ENCODE peak calls at places on chromosome 22, in six cellular contexts. W, Y, O, S, N and C are unnamed samples. For H3K27me3 and H3K4me1, the result is how much of the 10 kb centered on the place peaks cover.

GRCh38 chr22:19666663-19667593 is 47.4 kb upstream of the SEPTIN5 start:
- DNase-seq in Y (no peak), S (peak), N (no peak), W (no peak), O (no peak), C (no peak)

GRCh38 chr22:48257690-48258065 is 1495.2 kb downstream of the TBC1D22A start:
- DNase-seq in S (no peak), W (no peak), N (no peak), Y (no peak), O (no peak), C (no peak)

GRCh38 chr22:35749808-35750207 is 32.1 kb downstream of the APOL5 start:
- DNase-seq in S (no peak), N (no peak), W (no peak), O (no peak), Y (no peak), C (no peak)

GRCh38 chr22:36234919-36235318 is 4.4 kb downstream of the APOL2 start:
- DNase-seq in W (no peak), O (no peak), S (no peak), Y (no peak), N (no peak), C (no peak)

GRCh38 chr22:19998991-19999820 is 17.4 kb downstream of the ARVCF start:
- DNase-seq in W (no peak), O (no peak), N (no peak), Y (no peak), S (no peak), C (no peak)

GRCh38 chr22:50599816-50600454 is 658 bp upstream of the MAPK8IP2 start:
- DNase-seq in S (no peak), N (no peak), W (peak), Y (peak), O (no peak), C (no peak)

GRCh38 chr22:24428751-24429410 is 1.5 kb downstream of the ADORA2A start:
- DNase-seq in O (no peak), W (no peak), N (no peak), S (no peak), Y (no peak), C (no peak)

GRCh38 chr22:49023879-49024774 is 803.5 kb downstream of the BRD1 start:
- DNase-seq in N (peak), O (no peak), S (no peak), W (no peak), Y (no peak), C (no peak)

GRCh38 chr22:35140879-35141745 is 75.2 kb downstream of the ISX start:
- DNase-seq in Y (no peak), S (no peak), O (no peak), N (no peak), W (no peak), C (no peak)

GRCh38 chr22:31102441-31103081 is 4.8 kb downstream of the SELENOM start:
- DNase-seq in N (no peak), Y (no peak), W (no peak), S (peak), O (no peak), C (no peak)

GRCh38 chr22:48779661-48780596 is 1047.7 kb downstream of the BRD1 start:
- DNase-seq in Y (no peak), W (no peak), N (no peak), S (no peak), O (no peak), C (no peak)

GRCh38 chr22:22199634-22200033 is 45.0 kb upstream of the VPREB1 start:
- DNase-seq in W (no peak), Y (no peak), S (no peak), O (no peak), N (no peak), C (no peak)

GRCh38 chr22:31950226-31950625 is 5.9 kb downstream of the YWHAH start:
- DNase-seq in N (no peak), O (no peak), S (no peak), W (no peak), Y (no peak), C (no peak)

GRCh38 chr22:31243339-31244043 is 31.4 kb downstream of the LIMK2 start:
- DNase-seq in W (no peak), S (no peak), O (no peak), Y (no peak), N (no peak), C (no peak)

GRCh38 chr22:50673231-50674126 is 856 bp downstream of the SHANK3 start:
- DNase-seq in S (no peak), O (no peak), Y (no peak), W (no peak), N (no peak), C (no peak)

GRCh38 chr22:48635825-48636224 is 1191.8 kb downstream of the BRD1 start:
- DNase-seq in N (peak), W (no peak), S (no peak), O (no peak), Y (no peak), C (no peak)

GRCh38 chr22:19815823-19816290 is 38.8 kb downstream of the GNB1L start:
- DNase-seq in W (no peak), N (no peak), Y (no peak), O (no peak), S (no peak), C (no peak)

GRCh38 chr22:23159287-23159622 is 14.0 kb downstream of the RAB36 start:
- DNase-seq in N (no peak), Y (no peak), O (no peak), S (no peak), W (no peak), C (no peak)

GRCh38 chr22:45804986-45805325 is 133.3 kb downstream of the ATXN10 start:
- DNase-seq in O (no peak), N (no peak), Y (no peak), S (peak), W (no peak), C (no peak)
- H3K4me3 ChIP-seq in O (no peak), N (no peak), Y (no peak), S (no peak), W (no peak), C (no peak)

DNA sequence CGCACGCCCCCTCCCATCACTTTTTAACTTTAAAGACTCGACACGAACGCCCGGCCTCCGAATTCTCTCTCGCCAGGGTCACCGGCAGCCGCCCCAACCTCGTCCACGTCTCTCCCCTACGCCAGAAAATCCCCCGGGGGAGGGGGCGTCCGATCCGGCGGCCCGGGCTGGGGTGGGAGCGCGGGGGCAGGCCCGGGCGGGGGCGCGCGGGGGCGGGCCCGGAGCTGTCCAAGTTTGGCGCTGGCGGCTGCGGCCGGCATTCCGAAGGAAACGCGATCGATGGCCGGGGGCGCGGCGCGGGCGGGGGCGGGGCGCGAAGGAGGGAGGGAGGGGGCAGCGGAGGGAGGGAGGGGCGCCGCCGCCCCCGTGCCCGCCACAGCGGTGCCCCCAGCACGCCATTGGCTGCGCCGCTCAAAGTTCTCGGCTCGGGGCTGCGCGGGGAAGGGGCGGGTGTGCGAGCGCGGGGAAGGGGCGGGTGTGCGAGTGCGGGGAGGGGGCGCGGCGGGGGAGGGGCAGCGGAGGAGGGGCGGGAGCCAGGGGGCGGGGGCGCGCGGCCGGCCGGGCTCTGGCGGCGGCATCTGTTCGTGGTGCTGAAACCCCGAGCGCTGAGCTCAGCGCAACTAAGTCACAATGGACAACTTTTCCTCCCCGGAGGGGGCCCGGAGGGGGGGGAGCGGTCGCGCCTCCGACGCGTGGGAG is 2.4 kb downstream of the PHF21B start:
- DNase-seq in W (peak), S (peak), Y (no peak), O (peak), N (no peak), C (no peak)
- H3K27me3 ChIP-seq in W (under half), S (half or more), Y (under half), O (under half), N (half or more), C (under half)

GRCh38 chr22:28027453-28028448 is 108.7 kb upstream of the PITPNB start:
- DNase-seq in Y (no peak), O (no peak), N (peak), W (peak), S (no peak), C (no peak)

GRCh38 chr22:28029962-28030361 is 110.9 kb upstream of the PITPNB start:
- DNase-seq in N (peak), Y (no peak), O (no peak), W (peak), S (no peak), C (no peak)

GRCh38 chr22:28030442-28030841 is 111.4 kb upstream of the PITPNB start:
- DNase-seq in O (no peak), S (peak), N (no peak), Y (no peak), W (no peak), C (no peak)

GRCh38 chr22:28031383-28031922 is 112.4 kb upstream of the PITPNB start:
- DNase-seq in O (no peak), Y (no peak), N (peak), S (no peak), W (no peak), C (no peak)

DNA sequence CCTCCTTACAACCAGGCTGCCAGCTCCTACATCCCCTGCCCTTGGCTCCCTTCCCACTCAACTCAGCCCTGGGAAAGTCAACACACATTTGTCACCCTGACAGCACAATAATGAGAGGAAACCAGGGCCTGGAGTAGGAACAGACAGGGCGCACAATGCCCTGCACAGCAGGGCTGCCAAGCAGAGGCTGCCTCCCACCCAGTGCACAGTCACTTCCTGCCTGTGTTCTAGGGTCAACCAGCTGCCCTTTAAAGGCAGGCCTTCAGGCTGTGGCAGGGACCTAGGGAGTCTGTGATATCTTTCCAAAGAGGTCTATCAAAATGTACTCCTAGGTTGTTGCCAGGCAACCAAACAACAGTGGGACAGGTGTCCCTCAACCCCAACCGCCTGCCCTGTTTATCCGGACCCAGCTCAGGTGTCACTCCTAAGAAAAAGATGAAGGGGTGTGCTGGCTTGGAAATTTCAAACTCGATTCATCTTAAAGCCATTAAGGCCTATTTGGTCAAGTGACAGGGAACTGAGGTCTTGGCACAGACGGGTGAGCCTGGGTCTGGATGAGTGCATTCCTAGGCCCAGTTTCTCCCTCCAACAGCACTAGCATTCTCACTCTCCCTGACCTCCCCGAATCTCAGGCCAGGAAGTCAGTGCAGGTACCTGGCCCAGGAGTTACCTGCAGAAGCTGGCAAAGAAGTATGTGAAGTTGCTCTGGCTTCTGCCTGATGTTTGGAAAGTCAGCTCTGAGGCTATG is 110.3 kb upstream of the PITPNB start:
- DNase-seq in O (no peak), S (peak), Y (no peak), W (peak), N (peak), C (no peak)
- H3K4me1 ChIP-seq in O (under half), S (under half), Y (under half), W (under half), N (under half), C (under half)

DNA sequence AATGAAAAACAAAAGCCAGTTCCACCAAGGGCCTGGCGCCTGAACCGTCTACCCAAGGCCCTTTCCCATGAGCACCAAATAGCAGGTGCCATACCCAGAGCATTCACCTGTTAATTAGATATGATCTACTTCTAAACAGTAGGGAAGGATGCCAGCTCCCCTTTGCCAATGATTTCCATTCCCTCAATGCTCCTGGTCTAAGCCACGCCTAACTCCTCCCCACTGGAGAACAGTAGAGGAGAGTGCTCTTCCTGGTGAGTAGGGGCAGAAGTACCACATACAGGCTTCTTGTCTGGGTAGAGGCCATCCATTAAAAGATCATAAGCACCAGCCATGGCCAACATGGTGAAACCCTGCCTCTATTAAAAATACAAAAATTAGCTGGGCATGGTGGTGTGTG is 40.7 kb downstream of the PACSIN2 start:
- DNase-seq in N (no peak), Y (no peak), S (no peak), W (no peak), O (no peak), C (no peak)
- H3K4me3 ChIP-seq in N (no peak), Y (no peak), S (no peak), W (no peak), O (no peak), C (no peak)

DNA sequence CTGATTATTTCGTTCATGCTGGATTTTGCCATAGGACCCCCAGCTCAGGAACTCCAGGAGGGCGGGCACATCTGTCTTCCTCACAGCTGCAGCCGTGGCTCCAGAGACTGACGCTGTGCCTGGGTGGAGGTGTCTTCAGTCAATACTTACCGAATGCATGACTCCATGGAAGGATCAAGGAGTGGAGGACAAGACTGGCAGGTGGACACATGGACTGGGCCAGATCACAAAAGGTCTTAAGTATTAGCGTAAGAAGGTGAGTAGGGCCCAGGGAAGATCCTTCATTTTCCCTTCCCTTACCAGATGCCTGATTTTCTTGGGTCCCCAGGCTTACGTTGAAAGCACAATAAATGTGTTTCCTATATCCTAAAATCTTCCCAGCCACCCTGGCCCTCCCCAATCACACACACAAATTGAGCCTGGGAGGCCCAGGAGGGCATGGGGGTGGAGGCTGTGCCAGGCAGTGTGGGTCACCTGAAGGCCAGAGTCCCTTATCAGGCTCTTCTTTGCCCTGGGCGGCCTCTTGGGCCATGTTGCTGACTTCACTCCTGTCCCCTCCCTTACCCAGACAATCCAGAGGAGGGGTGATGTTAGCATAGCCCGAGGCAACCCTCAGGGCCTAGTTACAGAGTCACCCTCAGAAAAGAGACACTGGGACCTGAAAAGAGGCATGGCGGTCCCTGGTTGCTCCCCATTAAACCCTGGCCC is 56.4 kb downstream of the CYTH4 start:
- DNase-seq in N (no peak), W (no peak), O (no peak), S (no peak), Y (no peak), C (no peak)
- H3K27me3 ChIP-seq in N (under half), W (under half), O (under half), S (under half), Y (under half), C (under half)